ENCODE peak calls at places on chromosomes 7 and 10, in five cellular contexts. One of them, this sample, is unnamed.

GRCh38 chr10:59362184-59362966 is at the start of gene FAM13C:
- DNase-seq in CD8-positive, alpha-beta T cell: no peak
- DNase-seq in T-cell: no peak
- DNase-seq in esophagus squamous epithelium: no peak
- DNase-seq in activated CD4-positive, CD25-positive, alpha-beta regulatory T cell: no peak
- DNase-seq in this sample: peak

GRCh38 chr10:46305986-46306385 is 19.2 kb downstream of the ANTXRL start:
- DNase-seq in activated CD4-positive, CD25-positive, alpha-beta regulatory T cell: no peak
- DNase-seq in CD8-positive, alpha-beta T cell: no peak
- DNase-seq in T-cell: no peak
- DNase-seq in esophagus squamous epithelium: no peak
- DNase-seq in this sample: no peak

GRCh38 chr7:36863901-36864701 is 139.8 kb upstream of the AOAH start:
- DNase-seq in CD8-positive, alpha-beta T cell: peak
- DNase-seq in T-cell: peak
- DNase-seq in activated CD4-positive, CD25-positive, alpha-beta regulatory T cell: no peak
- DNase-seq in esophagus squamous epithelium: no peak
- DNase-seq in this sample: no peak

GRCh38 chr7:38863609-38864291 is 45.2 kb downstream of the VPS41 start:
- DNase-seq in T-cell: no peak
- DNase-seq in esophagus squamous epithelium: no peak
- DNase-seq in activated CD4-positive, CD25-positive, alpha-beta regulatory T cell: no peak
- DNase-seq in CD8-positive, alpha-beta T cell: no peak
- DNase-seq in this sample: no peak

GRCh38 chr7:158064631-158065030 is 523.0 kb downstream of the PTPRN2 start:
- DNase-seq in T-cell: no peak
- DNase-seq in activated CD4-positive, CD25-positive, alpha-beta regulatory T cell: no peak
- DNase-seq in esophagus squamous epithelium: no peak
- DNase-seq in CD8-positive, alpha-beta T cell: no peak
- DNase-seq in this sample: no peak

GRCh38 chr10:119511828-119512515 is 30.5 kb downstream of the RGS10 start:
- DNase-seq in esophagus squamous epithelium: no peak
- DNase-seq in T-cell: no peak
- DNase-seq in CD8-positive, alpha-beta T cell: no peak
- DNase-seq in activated CD4-positive, CD25-positive, alpha-beta regulatory T cell: no peak
- DNase-seq in this sample: no peak

GRCh38 chr10:47340613-47341170 is 7.5 kb upstream of the RBP3 start:
- DNase-seq in activated CD4-positive, CD25-positive, alpha-beta regulatory T cell: peak
- DNase-seq in CD8-positive, alpha-beta T cell: peak
- DNase-seq in esophagus squamous epithelium: no peak
- DNase-seq in T-cell: peak
- DNase-seq in this sample: peak

GRCh38 chr7:148253629-148254028 is 336.9 kb upstream of the C7orf33 start:
- DNase-seq in CD8-positive, alpha-beta T cell: no peak
- DNase-seq in esophagus squamous epithelium: no peak
- DNase-seq in T-cell: no peak
- DNase-seq in activated CD4-positive, CD25-positive, alpha-beta regulatory T cell: no peak
- DNase-seq in this sample: no peak

GRCh38 chr10:42615419-42615818 is 23.0 kb downstream of the ZNF33B start:
- DNase-seq in CD8-positive, alpha-beta T cell: no peak
- DNase-seq in T-cell: no peak
- DNase-seq in esophagus squamous epithelium: no peak
- DNase-seq in activated CD4-positive, CD25-positive, alpha-beta regulatory T cell: no peak
- DNase-seq in this sample: no peak

GRCh38 chr10:27366769-27367168 is 126.2 kb upstream of the ACBD5 start:
- DNase-seq in T-cell: no peak
- DNase-seq in CD8-positive, alpha-beta T cell: no peak
- DNase-seq in activated CD4-positive, CD25-positive, alpha-beta regulatory T cell: no peak
- DNase-seq in esophagus squamous epithelium: no peak
- DNase-seq in this sample: no peak

GRCh38 chr7:24158976-24159375 is 125.0 kb upstream of the NPY start:
- DNase-seq in esophagus squamous epithelium: no peak
- DNase-seq in T-cell: no peak
- DNase-seq in CD8-positive, alpha-beta T cell: no peak
- DNase-seq in activated CD4-positive, CD25-positive, alpha-beta regulatory T cell: no peak
- DNase-seq in this sample: no peak

GRCh38 chr10:74206727-74207126 is 55.7 kb downstream of the ADK start:
- DNase-seq in T-cell: no peak
- DNase-seq in CD8-positive, alpha-beta T cell: no peak
- DNase-seq in esophagus squamous epithelium: no peak
- DNase-seq in activated CD4-positive, CD25-positive, alpha-beta regulatory T cell: no peak
- DNase-seq in this sample: peak

GRCh38 chr10:85916999-85917573 is 449.5 kb downstream of the GRID1 start:
- DNase-seq in activated CD4-positive, CD25-positive, alpha-beta regulatory T cell: no peak
- DNase-seq in CD8-positive, alpha-beta T cell: no peak
- DNase-seq in esophagus squamous epithelium: no peak
- DNase-seq in T-cell: no peak
- DNase-seq in this sample: no peak

GRCh38 chr7:16881809-16882208 is at the start of gene AGR3:
- DNase-seq in CD8-positive, alpha-beta T cell: no peak
- DNase-seq in activated CD4-positive, CD25-positive, alpha-beta regulatory T cell: no peak
- DNase-seq in esophagus squamous epithelium: no peak
- DNase-seq in T-cell: no peak
- DNase-seq in this sample: no peak

GRCh38 chr7:31948041-31948440 is 122.2 kb downstream of the PDE1C start:
- DNase-seq in esophagus squamous epithelium: no peak
- DNase-seq in activated CD4-positive, CD25-positive, alpha-beta regulatory T cell: no peak
- DNase-seq in T-cell: no peak
- DNase-seq in CD8-positive, alpha-beta T cell: no peak
- DNase-seq in this sample: no peak

This sample was measured in breast epithelium.